ENCODE peak calls at places on chromosomes 5 and 9, in eight cellular contexts. O, G, I, M, U, R, E and Y are unnamed samples.
A peak's percentile ranks its signal among the peaks of the same experiment; 100 is the strongest.

GRCh38 chr5:60842859-60843692 is 993 bp downstream of the ELOVL7 start:
- DNase-seq in E (no peak), M (no peak), I (peak; percentile 24), R (no peak), O (no peak), U (peak; percentile 28), G (no peak), Y (no peak)

GRCh38 chr9:4515958-4516375 is 25.7 kb downstream of the SLC1A1 start:
- DNase-seq in M (no peak), U (no peak), G (peak; percentile 23), E (no peak), R (no peak), I (no peak), O (no peak), Y (no peak)

GRCh38 chr9:125227761-125228160 is 13.4 kb downstream of the HSPA5 start:
- DNase-seq in I (no peak), M (no peak), R (no peak), U (no peak), E (no peak), O (no peak), G (no peak), Y (no peak)

GRCh38 chr5:141618030-141618803 is 583 bp downstream of the DIAPH1 start:
- DNase-seq in O (no peak), G (no peak), I (peak; percentile 73), U (peak; percentile 71), R (no peak), M (no peak), E (peak; percentile 52), Y (no peak)

GRCh38 chr9:72262063-72262462 is 102.9 kb downstream of the ZFAND5 start:
- DNase-seq in O (no peak), I (no peak), M (no peak), G (no peak), R (no peak), U (no peak), E (no peak), Y (no peak)

GRCh38 chr5:135705230-135705631 is 126.4 kb upstream of the CXCL14 start:
- DNase-seq in O (no peak), R (no peak), I (no peak), E (peak; percentile 58), U (no peak), G (peak; percentile 12), M (no peak), Y (no peak)

GRCh38 chr5:69230181-69230580 is 4.5 kb upstream of the CDK7 start:
- DNase-seq in M (no peak), E (no peak), O (no peak), U (no peak), I (no peak), G (no peak), R (no peak), Y (no peak)

GRCh38 chr9:135328485-135329417 is 150.8 kb upstream of the PPP1R26 start:
- DNase-seq in I (no peak), E (no peak), O (no peak), R (no peak), M (no peak), G (no peak), U (no peak), Y (no peak)

GRCh38 chr5:68519135-68519534 is 303.6 kb downstream of the PIK3R1 start:
- DNase-seq in O (no peak), I (no peak), G (no peak), E (no peak), U (no peak), M (no peak), R (no peak), Y (no peak)

GRCh38 chr5:307794-308579 is 13.5 kb upstream of the AHRR start:
- DNase-seq in G (no peak), E (no peak), I (no peak), O (no peak), R (no peak), U (no peak), M (no peak), Y (no peak)

GRCh38 chr5:126624534-126624933 is 23.8 kb downstream of the PHAX start:
- DNase-seq in R (no peak), E (no peak), M (no peak), O (peak; percentile 87), I (no peak), G (peak; percentile 92), U (no peak), Y (peak; percentile 67)

GRCh38 chr9:2157277-2158105 is 142.3 kb downstream of the SMARCA2 start:
- DNase-seq in O (no peak), M (no peak), E (peak; percentile 32), G (peak; percentile 62), R (no peak), I (peak; percentile 30), U (peak; percentile 18), Y (no peak)

GRCh38 chr5:131640043-131640856 is 5.2 kb upstream of the RAPGEF6 start:
- DNase-seq in I (peak; percentile 42), M (no peak), G (peak; percentile 45), U (no peak), E (no peak), O (no peak), R (no peak), Y (no peak)

DNA sequence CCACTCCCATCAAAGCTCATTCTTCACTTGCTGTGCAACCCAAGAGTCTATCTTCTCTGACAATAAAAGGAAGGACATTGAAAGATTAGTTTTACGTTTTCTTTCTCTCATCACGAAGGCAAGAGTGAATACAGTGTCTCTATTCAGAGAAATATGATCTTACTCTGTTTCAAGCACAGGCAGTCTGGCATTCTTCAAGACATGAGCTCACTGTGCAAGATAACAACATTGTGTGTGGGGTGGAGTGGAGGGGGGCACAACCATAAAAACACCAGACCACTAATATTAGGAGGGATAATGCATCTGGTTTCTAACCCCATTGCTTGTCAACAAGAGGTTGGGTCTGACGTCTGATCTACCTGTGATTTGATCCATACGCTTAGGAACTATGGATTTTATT is 249.8 kb upstream of the DAP start:
- DNase-seq in U (no peak), R (no peak), E (no peak), O (no peak), G (no peak), I (no peak), M (no peak), Y (no peak)
- TF ChIP-seq CTCF in U (no peak), R (no peak), E (no peak), O (no peak), G (no peak), I (no peak), M (no peak), Y (no peak)

GRCh38 chr5:177593511-177593910 is 1.5 kb downstream of the TMED9 start:
- DNase-seq in I (no peak), R (no peak), E (no peak), O (no peak), U (no peak), M (no peak), G (no peak), Y (no peak)
- H3K4me3 ChIP-seq in I (no peak overlapping the region), R (peak overlapping the region; percentile 81), E (no peak overlapping the region), O (peak overlapping the region; percentile 98), U (no peak overlapping the region), M (no peak overlapping the region), G (peak overlapping the region; percentile 97), Y (no peak overlapping the region)

GRCh38 chr5:145236966-145237365 is 598.2 kb downstream of the PRELID2 start:
- DNase-seq in U (no peak), M (no peak), R (no peak), E (no peak), I (no peak), O (no peak), G (no peak), Y (no peak)

GRCh38 chr5:145233461-145233860 is 601.7 kb downstream of the PRELID2 start:
- DNase-seq in R (no peak), G (no peak), O (no peak), M (no peak), E (no peak), U (no peak), I (no peak), Y (no peak)

GRCh38 chr5:145243016-145243415 is 592.1 kb downstream of the PRELID2 start:
- DNase-seq in R (no peak), U (no peak), E (no peak), O (no peak), I (peak; percentile 67), M (no peak), G (no peak), Y (no peak)

GRCh38 chr5:145236127-145236526 is 599.0 kb downstream of the PRELID2 start:
- DNase-seq in M (no peak), I (no peak), E (no peak), R (no peak), U (no peak), G (no peak), O (no peak), Y (no peak)

DNA sequence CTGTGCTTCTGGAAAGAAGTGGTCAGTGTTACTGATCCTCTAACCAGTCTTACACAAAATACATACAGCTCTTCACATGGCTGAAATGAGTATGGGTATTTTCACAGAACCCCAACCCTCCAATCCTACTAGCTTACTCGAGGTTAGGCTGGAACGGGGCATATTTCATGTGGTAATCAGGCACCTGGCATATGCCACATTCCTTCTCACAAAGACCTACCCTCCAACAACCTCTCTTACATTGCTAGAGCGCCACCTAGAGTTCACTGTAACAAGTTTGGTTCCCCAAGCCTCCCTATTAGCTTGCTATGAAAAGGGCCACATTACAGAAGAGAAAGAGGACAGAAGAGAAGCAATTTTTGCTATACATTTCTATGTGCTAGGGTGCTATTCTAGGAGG is 597.3 kb downstream of the PRELID2 start:
- DNase-seq in M (no peak), E (no peak), U (peak; percentile 22), O (no peak), I (peak; percentile 93), G (no peak), R (no peak), Y (peak; percentile 18)
- TF ChIP-seq CTCF in M (no peak), E (no peak), U (peak; percentile 32), O (no peak), I (peak; percentile 95), G (peak; percentile 12), R (no peak), Y (peak; percentile 69)

GRCh38 chr9:77779010-77779409 is 130.9 kb upstream of the GNA14 start:
- DNase-seq in E (no peak), O (no peak), R (no peak), I (no peak), U (no peak), M (no peak), G (no peak), Y (no peak)
- H3K4me3 ChIP-seq in E (no peak overlapping the region), O (no peak overlapping the region), R (no peak overlapping the region), I (no peak overlapping the region), U (no peak overlapping the region), M (no peak overlapping the region), G (no peak overlapping the region), Y (no peak overlapping the region)

GRCh38 chr5:139946440-139946839 is 96.7 kb downstream of the NRG2 start:
- DNase-seq in R (no peak), M (no peak), G (no peak), U (no peak), O (no peak), I (no peak), E (no peak), Y (no peak)
- TF ChIP-seq CTCF in R (no peak), M (no peak), G (no peak), U (no peak), O (no peak), I (no peak), E (no peak), Y (no peak)